ENCODE peak calls at places on chromosome 13, in four cellular contexts. One of them, this sample, is unnamed.

GRCh38 chr13:112655898-112656297 is 33.9 kb upstream of the ATP11A start:
- DNase-seq in brain microvascular endothelial cell: no peak
- DNase-seq in ureter: no peak
- DNase-seq in CMK: peak; percentile 20
- DNase-seq in this sample: no peak

GRCh38 chr13:99909836-99910619 is 61.5 kb downstream of the ZIC5 start:
- DNase-seq in ureter: no peak
- DNase-seq in CMK: no peak
- DNase-seq in brain microvascular endothelial cell: peak; percentile 11
- DNase-seq in this sample: no peak

GRCh38 chr13:100156786-100157185 is 67.9 kb downstream of the PCCA start:
- DNase-seq in CMK: no peak
- DNase-seq in brain microvascular endothelial cell: no peak
- DNase-seq in ureter: no peak
- DNase-seq in this sample: peak; percentile 91

GRCh38 chr13:41577437-41577836 is 120.1 kb downstream of the RGCC start:
- DNase-seq in CMK: no peak
- DNase-seq in brain microvascular endothelial cell: no peak
- DNase-seq in ureter: no peak
- DNase-seq in this sample: no peak

GRCh38 chr13:28037399-28037798 is 48.9 kb upstream of the URAD start:
- DNase-seq in CMK: no peak
- DNase-seq in ureter: no peak
- DNase-seq in brain microvascular endothelial cell: no peak
- DNase-seq in this sample: peak; percentile 74

GRCh38 chr13:113855012-113855921 is 8.6 kb downstream of the GAS6 start:
- DNase-seq in CMK: no peak
- DNase-seq in brain microvascular endothelial cell: no peak
- DNase-seq in ureter: peak; percentile 44
- DNase-seq in this sample: no peak

GRCh38 chr13:30593001-30593400 is 24.7 kb upstream of the USPL1 start:
- DNase-seq in CMK: no peak
- DNase-seq in brain microvascular endothelial cell: no peak
- DNase-seq in ureter: no peak
- DNase-seq in this sample: no peak

GRCh38 chr13:114007566-114007965 is 33.7 kb upstream of the C13orf46 start:
- DNase-seq in brain microvascular endothelial cell: no peak
- DNase-seq in ureter: no peak
- DNase-seq in CMK: no peak
- DNase-seq in this sample: no peak

GRCh38 chr13:78712866-78713265 is 53.9 kb upstream of the OBI1 start:
- DNase-seq in CMK: no peak
- DNase-seq in brain microvascular endothelial cell: no peak
- DNase-seq in ureter: no peak
- DNase-seq in this sample: no peak

GRCh38 chr13:65260938-65261880 is 1968.9 kb downstream of the PCDH9 start:
- DNase-seq in CMK: no peak
- DNase-seq in brain microvascular endothelial cell: no peak
- DNase-seq in ureter: no peak
- DNase-seq in this sample: peak; percentile 7

GRCh38 chr13:29621841-29622240 is 26.4 kb upstream of the SLC7A1 start:
- DNase-seq in ureter: no peak
- DNase-seq in CMK: no peak
- DNase-seq in brain microvascular endothelial cell: peak; percentile 80
- DNase-seq in this sample: peak; percentile 3

GRCh38 chr13:114324334-114324733 is 10.0 kb downstream of the CHAMP1 start:
- DNase-seq in CMK: no peak
- DNase-seq in brain microvascular endothelial cell: no peak
- DNase-seq in ureter: no peak
- DNase-seq in this sample: no peak

GRCh38 chr13:27559714-27560113 is 60.6 kb downstream of the LNX2 start:
- DNase-seq in ureter: no peak
- DNase-seq in brain microvascular endothelial cell: no peak
- DNase-seq in CMK: no peak
- DNase-seq in this sample: no peak

GRCh38 chr13:31433756-31434155 is 234.0 kb downstream of the B3GLCT start:
- DNase-seq in ureter: no peak
- DNase-seq in brain microvascular endothelial cell: no peak
- DNase-seq in CMK: no peak
- DNase-seq in this sample: no peak